ENCODE peak calls at places on chromosomes 4 and X, in seven cellular contexts. M, X, P, H, I, N and A are unnamed samples.

GRCh38 chrX:111041018-111041462 is 55.0 kb upstream of the PAK3 start:
- DNase-seq in M (no peak), X (no peak), P (peak), H (no peak), I (no peak), N (no peak), A (no peak)

GRCh38 chrX:136534131-136534530 is 2.1 kb downstream of the VGLL1 start:
- DNase-seq in M (no peak), X (no peak), P (no peak), H (no peak), I (no peak), N (no peak), A (no peak)

GRCh38 chr4:155593793-155594192 is 72.9 kb upstream of the GUCY1A1 start:
- DNase-seq in M (no peak), X (no peak), P (no peak), H (no peak), I (no peak), N (no peak), A (no peak)

GRCh38 chrX:68463880-68464279 is 30.6 kb upstream of the OPHN1 start:
- DNase-seq in M (no peak), X (no peak), P (no peak), H (no peak), I (no peak), N (no peak), A (no peak)

GRCh38 chr4:169312690-169313422 is 42.1 kb upstream of the SH3RF1 start:
- DNase-seq in M (no peak), X (no peak), P (no peak), H (no peak), I (no peak), N (no peak), A (no peak)

GRCh38 chr4:142201041-142201440 is 564.7 kb downstream of the IL15 start:
- DNase-seq in M (no peak), X (no peak), P (no peak), H (no peak), I (no peak), N (no peak), A (no peak)

GRCh38 chr4:81773557-81773956 is 301.9 kb upstream of the RASGEF1B start:
- DNase-seq in M (no peak), X (no peak), P (no peak), H (no peak), I (no peak), N (no peak), A (no peak)

GRCh38 chr4:11337287-11337686 is 91.4 kb downstream of the HS3ST1 start:
- DNase-seq in M (no peak), X (no peak), P (no peak), H (no peak), I (no peak), N (no peak), A (no peak)

GRCh38 chr4:98193459-98194105 is 50.3 kb upstream of the STPG2 start:
- DNase-seq in M (no peak), X (no peak), P (no peak), H (no peak), I (no peak), N (no peak), A (no peak)